ENCODE peak calls at places on chromosomes 13 and 19, in ten cellular contexts. A is HTR-8/SVneo; P is activated naive CD4-positive, alpha-beta T cell treated with anti-CD3 and anti-CD28 coated beads for 36 hours; I is lower leg skin; X is mucosa of gallbladder; Y is pancreas; V is stimulated activated naive B cell treated with anti-CD40 and anti-IgM and Interleukin-4, amounts not matched to agents 10 μg/mL and 1 μg/mL and 100 μg/mL, for 72 hours; M is brain microvascular endothelial cell; E is EH; N is occipital lobe. F is an unnamed sample.

GRCh38 chr13:50243926-50244325 is 228.7 kb downstream of the KCNRG start:
- DNase-seq in A (no peak), P (no peak), I (no peak), X (no peak), Y (no peak), V (no peak), M (no peak), E (no peak), N (no peak), F (no peak)

GRCh38 chr19:44748426-44749254 is at the start of gene BCL3:
- DNase-seq in A (peak), P (peak), I (peak), X (peak), Y (peak), V (peak), M (no peak), E (no peak), N (peak), F (peak)

GRCh38 chr13:71722206-71722605 is 144.8 kb downstream of the DACH1 start:
- DNase-seq in A (no peak), P (no peak), I (no peak), X (no peak), Y (no peak), V (no peak), M (no peak), E (no peak), N (no peak), F (no peak)

GRCh38 chr13:58056411-58056810 is 424.9 kb downstream of the PCDH17 start:
- DNase-seq in A (no peak), P (no peak), I (no peak), X (no peak), Y (no peak), V (no peak), M (no peak), E (no peak), N (no peak), F (no peak)

GRCh38 chr19:31537136-31537535 is 187.9 kb upstream of the TSHZ3 start:
- DNase-seq in A (no peak), P (no peak), I (peak), X (no peak), Y (no peak), V (no peak), M (no peak), E (no peak), N (no peak), F (no peak)

GRCh38 chr19:46967578-46968018 is 52.0 kb upstream of the NPAS1 start:
- DNase-seq in A (no peak), P (no peak), I (no peak), X (peak), Y (no peak), V (no peak), M (no peak), E (no peak), N (no peak), F (peak)

GRCh38 chr13:91574756-91575155 is 176.3 kb downstream of the GPC5 start:
- DNase-seq in A (no peak), P (no peak), I (no peak), X (no peak), Y (no peak), V (no peak), M (peak), E (no peak), N (no peak), F (no peak)

GRCh38 chr13:30968734-30969335 is 36.4 kb downstream of the TEX26 start:
- DNase-seq in A (no peak), P (no peak), I (no peak), X (no peak), Y (no peak), V (no peak), M (no peak), E (peak), N (no peak), F (no peak)

GRCh38 chr19:30001794-30002193 is 59.8 kb downstream of the URI1 start:
- DNase-seq in A (no peak), P (no peak), I (no peak), X (no peak), Y (no peak), V (no peak), M (peak), E (peak), N (no peak), F (no peak)

GRCh38 chr13:111422352-111422751 is 101.9 kb downstream of the TEX29 start:
- DNase-seq in A (no peak), P (no peak), I (no peak), X (no peak), Y (no peak), V (no peak), M (no peak), E (no peak), N (no peak), F (no peak)

GRCh38 chr13:77031869-77032268 is 4.9 kb upstream of the FBXL3 start:
- DNase-seq in A (no peak), P (no peak), I (no peak), X (no peak), Y (no peak), V (no peak), M (no peak), E (no peak), N (no peak), F (no peak)

GRCh38 chr19:24140099-24140498 is 53.1 kb downstream of the ZNF254 start:
- DNase-seq in A (no peak), P (no peak), I (no peak), X (no peak), Y (no peak), V (no peak), M (peak), E (peak), N (no peak), F (peak)

GRCh38 chr19:27876489-27876888 is 1336.5 kb downstream of the UQCRFS1 start:
- DNase-seq in A (no peak), P (no peak), I (no peak), X (no peak), Y (no peak), V (no peak), M (no peak), E (no peak), N (no peak), F (no peak)

GRCh38 chr13:101465877-101466276 is 13.4 kb downstream of the ITGBL1 start:
- DNase-seq in A (no peak), P (no peak), I (no peak), X (no peak), Y (no peak), V (no peak), M (no peak), E (peak), N (no peak), F (no peak)

GRCh38 chr13:110942248-110942981 is 27.5 kb upstream of the ANKRD10 start:
- DNase-seq in A (no peak), P (peak), I (no peak), X (no peak), Y (no peak), V (no peak), M (no peak), E (no peak), N (no peak), F (peak)

GRCh38 chr13:72726721-72727416 is 560 bp downstream of the MZT1 start:
- DNase-seq in A (peak), P (peak), I (peak), X (no peak), Y (peak), V (no peak), M (peak), E (peak), N (peak), F (no peak)

GRCh38 chr13:72186730-72187422 is 319.9 kb upstream of the DACH1 start:
- DNase-seq in A (no peak), P (no peak), I (no peak), X (peak), Y (no peak), V (no peak), M (no peak), E (no peak), N (no peak), F (no peak)

GRCh38 chr19:17255150-17255621 is 9.4 kb downstream of the USHBP1 start:
- DNase-seq in A (no peak), P (no peak), I (no peak), X (no peak), Y (peak), V (no peak), M (no peak), E (no peak), N (no peak), F (no peak)

GRCh38 chr13:27774651-27775050 is 17.6 kb upstream of the GSX1 start:
- DNase-seq in A (no peak), P (no peak), I (peak), X (no peak), Y (no peak), V (no peak), M (no peak), E (no peak), N (no peak), F (no peak)

GRCh38 chr13:59354665-59355064 is 809.1 kb downstream of the DIAPH3 start:
- DNase-seq in A (no peak), P (no peak), I (no peak), X (no peak), Y (no peak), V (no peak), M (no peak), E (no peak), N (no peak), F (no peak)

GRCh38 chr13:69579351-69579750 is 528.3 kb upstream of the ATXN8OS start:
- DNase-seq in A (no peak), P (no peak), I (no peak), X (no peak), Y (no peak), V (no peak), M (no peak), E (no peak), N (no peak), F (no peak)

GRCh38 chr19:41350735-41351338 is 2.9 kb downstream of the TGFB1 start:
- DNase-seq in A (no peak), P (no peak), I (no peak), X (no peak), Y (no peak), V (no peak), M (no peak), E (peak), N (no peak), F (no peak)

GRCh38 chr13:98571955-98572662 is 4.8 kb downstream of the STK24 start:
- DNase-seq in A (no peak), P (peak), I (no peak), X (no peak), Y (no peak), V (no peak), M (no peak), E (peak), N (no peak), F (no peak)

GRCh38 chr13:34748078-34748477 is 194.0 kb upstream of the NBEA start:
- DNase-seq in A (no peak), P (no peak), I (no peak), X (peak), Y (no peak), V (no peak), M (peak), E (no peak), N (no peak), F (no peak)

GRCh38 chr13:40666905-40667621 is 622 bp upstream of the FOXO1 start:
- DNase-seq in A (no peak), P (no peak), I (peak), X (peak), Y (peak), V (peak), M (no peak), E (no peak), N (no peak), F (peak)

GRCh38 chr13:23960566-23961156 is 63.4 kb upstream of the C1QTNF9B start:
- DNase-seq in A (no peak), P (peak), I (no peak), X (no peak), Y (no peak), V (no peak), M (peak), E (peak), N (no peak), F (peak)

GRCh38 chr13:114004416-114005205 is 30.7 kb upstream of the C13orf46 start:
- DNase-seq in A (no peak), P (no peak), I (peak), X (no peak), Y (peak), V (no peak), M (peak), E (no peak), N (peak), F (no peak)

GRCh38 chr13:75762066-75762937 is 126.2 kb downstream of the LMO7 start:
- DNase-seq in A (no peak), P (peak), I (no peak), X (no peak), Y (no peak), V (peak), M (no peak), E (no peak), N (no peak), F (no peak)

GRCh38 chr19:45250832-45251451 is at the start of gene MARK4:
- DNase-seq in A (peak), P (peak), I (peak), X (no peak), Y (peak), V (peak), M (peak), E (peak), N (peak), F (no peak)

GRCh38 chr13:99351772-99352171 is 44.6 kb upstream of the GPR183 start:
- DNase-seq in A (no peak), P (peak), I (no peak), X (no peak), Y (no peak), V (no peak), M (no peak), E (no peak), N (no peak), F (no peak)

GRCh38 chr19:5790573-5791520 is at the start of gene DUS3L:
- DNase-seq in A (peak), P (peak), I (peak), X (peak), Y (peak), V (peak), M (peak), E (peak), N (peak), F (peak)

GRCh38 chr19:42086770-42087550 is 11.0 kb downstream of the ZNF574 start:
- DNase-seq in A (no peak), P (no peak), I (no peak), X (no peak), Y (no peak), V (no peak), M (no peak), E (no peak), N (no peak), F (no peak)

GRCh38 chr13:45207319-45207718 is 6.5 kb upstream of the KCTD4 start:
- DNase-seq in A (no peak), P (no peak), I (no peak), X (no peak), Y (no peak), V (no peak), M (no peak), E (no peak), N (no peak), F (no peak)

GRCh38 chr19:10069046-10069445 is 17.1 kb upstream of the SHFL start:
- DNase-seq in A (no peak), P (no peak), I (no peak), X (no peak), Y (no peak), V (no peak), M (no peak), E (no peak), N (no peak), F (no peak)

GRCh38 chr19:4007836-4008539 is 452 bp downstream of the PIAS4 start:
- DNase-seq in A (no peak), P (peak), I (no peak), X (no peak), Y (peak), V (no peak), M (no peak), E (peak), N (no peak), F (no peak)

GRCh38 chr13:19634129-19634740 is 776 bp downstream of the MPHOSPH8 start:
- DNase-seq in A (peak), P (no peak), I (no peak), X (peak), Y (no peak), V (no peak), M (peak), E (peak), N (no peak), F (no peak)

GRCh38 chr13:110123041-110123809 is 183.7 kb downstream of the COL4A1 start:
- DNase-seq in A (no peak), P (no peak), I (peak), X (no peak), Y (no peak), V (no peak), M (no peak), E (no peak), N (no peak), F (no peak)